ENCODE peak calls at places on chromosomes 5 and 9, in six cellular contexts. P is H9, S is trophoblast cell, G is neuronal stem cell, X is IMR-90, U is mesenchymal stem cell. E is an unnamed sample.

GRCh38 chr9:70130266-70130665 is 86.6 kb downstream of the MAMDC2 start:
- DNase-seq in P (no peak), S (peak), G (no peak), X (no peak), U (no peak), E (no peak)

GRCh38 chr5:13322769-13323168 is 621.7 kb downstream of the DNAH5 start:
- DNase-seq in P (no peak), S (no peak), G (no peak), X (no peak), U (no peak), E (no peak)

GRCh38 chr9:133825555-133826198 is 87.5 kb upstream of the SARDH start:
- DNase-seq in P (no peak), S (no peak), G (no peak), X (peak), U (peak), E (no peak)

GRCh38 chr5:60395712-60396329 is 304.1 kb downstream of the DEPDC1B start:
- DNase-seq in P (peak), S (no peak), G (no peak), X (no peak), U (no peak), E (no peak)

GRCh38 chr9:106019702-106020101 is 325.4 kb downstream of the TMEM38B start:
- DNase-seq in P (peak), S (no peak), G (peak), X (no peak), U (no peak), E (peak)

GRCh38 chr5:58979090-58979489 is 396.2 kb downstream of the RAB3C start:
- DNase-seq in P (no peak), S (no peak), G (no peak), X (no peak), U (no peak), E (no peak)

GRCh38 chr5:172703952-172704351 is 62.9 kb downstream of the NEURL1B start:
- DNase-seq in P (no peak), S (no peak), G (no peak), X (no peak), U (no peak), E (no peak)

GRCh38 chr5:36418172-36418979 is 116.7 kb upstream of the RANBP3L start:
- DNase-seq in P (no peak), S (peak), G (no peak), X (no peak), U (no peak), E (no peak)

GRCh38 chr9:98202252-98202651 is 9.8 kb upstream of the CORO2A start:
- DNase-seq in P (no peak), S (no peak), G (no peak), X (no peak), U (no peak), E (no peak)

GRCh38 chr9:26462213-26462612 is 430.4 kb downstream of the CAAP1 start:
- DNase-seq in P (no peak), S (no peak), G (peak), X (no peak), U (no peak), E (no peak)

GRCh38 chr9:89078860-89079259 is 87.6 kb downstream of the S1PR3 start:
- DNase-seq in P (no peak), S (peak), G (no peak), X (peak), U (peak), E (no peak)

GRCh38 chr5:28542968-28543367 is 1504.6 kb upstream of the CDH9 start:
- DNase-seq in P (no peak), S (no peak), G (no peak), X (peak), U (peak), E (no peak)

GRCh38 chr5:17329566-17329965 is 112.1 kb downstream of the BASP1 start:
- DNase-seq in P (no peak), S (peak), G (no peak), X (no peak), U (no peak), E (no peak)

GRCh38 chr9:134491856-134492255 is 149.7 kb upstream of the COL5A1 start:
- DNase-seq in P (no peak), S (no peak), G (no peak), X (no peak), U (no peak), E (no peak)

GRCh38 chr9:16321461-16322119 is 548.9 kb downstream of the BNC2 start:
- DNase-seq in P (peak), S (no peak), G (no peak), X (peak), U (peak), E (no peak)

GRCh38 chr5:139382371-139382770 is 726 bp downstream of the SLC23A1 start:
- DNase-seq in P (no peak), S (no peak), G (no peak), X (no peak), U (no peak), E (no peak)

GRCh38 chr9:86804011-86804410 is 143.3 kb downstream of the GAS1 start:
- DNase-seq in P (no peak), S (peak), G (no peak), X (no peak), U (no peak), E (no peak)

GRCh38 chr5:153530357-153531143 is 40.1 kb downstream of the GRIA1 start:
- DNase-seq in P (no peak), S (no peak), G (no peak), X (no peak), U (no peak), E (no peak)

GRCh38 chr9:116340270-116340669 is 186.7 kb downstream of the PAPPA start:
- DNase-seq in P (no peak), S (peak), G (no peak), X (no peak), U (no peak), E (no peak)

GRCh38 chr9:127537792-127538191 is 74.3 kb upstream of the STXBP1 start:
- DNase-seq in P (peak), S (no peak), G (no peak), X (no peak), U (peak), E (no peak)

GRCh38 chr5:3361811-3362605 is 233.6 kb upstream of the IRX1 start:
- DNase-seq in P (no peak), S (no peak), G (no peak), X (no peak), U (no peak), E (no peak)

GRCh38 chr5:106827061-106827460 is 843.7 kb downstream of the EFNA5 start:
- DNase-seq in P (no peak), S (peak), G (no peak), X (peak), U (peak), E (no peak)

GRCh38 chr9:123586140-123586735 is 230.2 kb downstream of the CRB2 start:
- DNase-seq in P (no peak), S (no peak), G (no peak), X (no peak), U (no peak), E (no peak)

GRCh38 chr9:123735376-123735775 is 194.6 kb downstream of the DENND1A start:
- DNase-seq in P (no peak), S (peak), G (no peak), X (no peak), U (no peak), E (no peak)

GRCh38 chr5:33756481-33756880 is 135.3 kb downstream of the ADAMTS12 start:
- DNase-seq in P (no peak), S (no peak), G (no peak), X (no peak), U (no peak), E (no peak)

GRCh38 chr5:43359738-43360137 is 46.5 kb upstream of the HMGCS1 start:
- DNase-seq in P (no peak), S (no peak), G (no peak), X (no peak), U (no peak), E (no peak)

GRCh38 chr9:68704804-68705635 is at the start of gene PIP5K1B:
- DNase-seq in P (peak), S (peak), G (peak), X (peak), U (peak), E (no peak)

GRCh38 chr9:123953601-123954011 is 23.7 kb upstream of the DENND1A start:
- DNase-seq in P (no peak), S (no peak), G (no peak), X (no peak), U (no peak), E (no peak)

GRCh38 chr9:14323083-14323968 is 9.4 kb upstream of the NFIB start:
- DNase-seq in P (no peak), S (peak), G (no peak), X (no peak), U (peak), E (no peak)

GRCh38 chr5:1519631-1520141 is 4.1 kb downstream of the LPCAT1 start:
- DNase-seq in P (no peak), S (no peak), G (no peak), X (no peak), U (no peak), E (no peak)

GRCh38 chr9:19310246-19310645 is 69.8 kb downstream of the RPS6 start:
- DNase-seq in P (no peak), S (no peak), G (no peak), X (no peak), U (no peak), E (no peak)

GRCh38 chr5:150600951-150601773 is 39.3 kb upstream of the SYNPO start:
- DNase-seq in P (no peak), S (no peak), G (no peak), X (no peak), U (no peak), E (no peak)

GRCh38 chr9:78745996-78746395 is 449.1 kb downstream of the PSAT1 start:
- DNase-seq in P (no peak), S (no peak), G (no peak), X (peak), U (no peak), E (no peak)

GRCh38 chr9:98488578-98489312 is 220.0 kb downstream of the GABBR2 start:
- DNase-seq in P (no peak), S (peak), G (no peak), X (peak), U (peak), E (peak)

GRCh38 chr9:15243086-15243485 is 63.9 kb downstream of the TTC39B start:
- DNase-seq in P (no peak), S (no peak), G (no peak), X (peak), U (peak), E (no peak)

GRCh38 chr5:11040345-11040744 is 279.3 kb upstream of the DAP start:
- DNase-seq in P (no peak), S (no peak), G (no peak), X (no peak), U (no peak), E (no peak)

GRCh38 chr5:43854697-43855292 is 251.8 kb downstream of the NNT start:
- DNase-seq in P (no peak), S (peak), G (peak), X (peak), U (peak), E (peak)

GRCh38 chr5:87276655-87277054 is 9.0 kb downstream of the RASA1 start:
- DNase-seq in P (no peak), S (no peak), G (no peak), X (no peak), U (no peak), E (no peak)

GRCh38 chr5:9035346-9035745 is 510.5 kb downstream of the SEMA5A start:
- DNase-seq in P (no peak), S (no peak), G (no peak), X (no peak), U (no peak), E (no peak)

GRCh38 chr9:137423810-137424291 is 658 bp downstream of the NOXA1 start:
- DNase-seq in P (no peak), S (peak), G (no peak), X (no peak), U (no peak), E (no peak)
- H4K91ac ChIP-seq in P (no peak), S (peak), G (no peak), X (no peak), U (peak), E (no peak)

DNA sequence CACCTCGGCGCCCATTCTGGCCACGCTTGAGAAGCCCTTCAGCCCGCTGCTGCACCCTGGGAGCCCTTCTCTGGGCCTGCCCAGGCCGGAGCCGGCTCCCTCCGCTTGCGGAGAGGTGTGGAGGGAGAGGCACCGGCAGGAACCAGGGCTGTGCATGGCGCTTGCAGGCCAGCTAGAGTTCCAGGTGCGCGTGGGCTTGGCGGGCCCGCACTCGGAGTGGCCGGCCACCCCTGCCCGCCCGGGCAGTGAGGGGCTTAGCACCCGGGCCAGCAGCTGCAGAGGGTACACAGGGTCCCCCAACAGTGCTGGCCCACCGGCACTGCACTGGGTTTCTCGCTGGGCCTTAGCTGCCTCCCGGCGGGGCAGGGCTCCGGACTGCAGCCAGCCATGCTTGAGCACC is 72.3 kb upstream of the SYK start:
- DNase-seq in P (no peak), S (no peak), G (no peak), X (no peak), U (no peak), E (no peak)
- H4K91ac ChIP-seq in P (no peak), S (no peak), G (no peak), X (no peak), U (no peak), E (no peak)

DNA sequence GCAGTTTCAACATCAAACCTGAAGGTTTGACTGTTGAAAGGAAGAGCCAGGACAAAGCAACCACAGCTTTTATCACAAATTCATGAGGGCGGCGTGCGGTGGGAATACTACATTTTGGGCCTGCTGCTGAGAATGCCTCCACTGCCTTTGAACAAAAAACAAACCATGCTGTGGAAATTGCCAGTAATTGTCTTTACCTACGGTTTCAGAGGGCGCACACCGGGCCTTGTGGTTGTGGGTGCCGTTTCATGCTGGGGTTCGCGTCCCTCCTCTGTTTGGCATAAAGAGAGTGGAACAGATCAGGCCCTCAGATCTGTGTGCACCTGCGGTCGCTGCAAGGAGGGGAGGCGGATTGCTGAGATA is 27.6 kb upstream of the TCF7 start:
- DNase-seq in P (peak), S (no peak), G (no peak), X (no peak), U (no peak), E (no peak)
- H4K91ac ChIP-seq in P (no peak), S (no peak), G (no peak), X (no peak), U (no peak), E (no peak)

GRCh38 chr5:119961993-119962392 is 332.6 kb downstream of the FAM170A start:
- DNase-seq in P (no peak), S (no peak), G (no peak), X (no peak), U (no peak), E (no peak)
- H4K91ac ChIP-seq in P (no peak), S (no peak), G (no peak), X (no peak), U (no peak), E (no peak)

GRCh38 chr5:109922396-109922995 is 232.8 kb downstream of the MAN2A1 start:
- DNase-seq in P (no peak), S (no peak), G (no peak), X (no peak), U (no peak), E (no peak)
- H4K91ac ChIP-seq in P (no peak), S (no peak), G (no peak), X (no peak), U (no peak), E (no peak)

E was measured in H1.